ENCODE peak calls at places on chromosome 13, in six cellular contexts. K is NCI-H748 treated with DMSO at 0.1 percent for 48 hours; L is mucosa of descending colon; C is NCI-H2081; D is activated T-helper 1 cell treated with anti-CD3 and anti-CD28 coated beads, Interleukin-12 subunit alpha, Interleukin-12 subunit beta, Interleukin-2, Interleukin-4 antibody, amounts not matched to agents 30 ng/mL and 10 ng/mL and 1 ng/mL, durations not matched to agents 14 hours and 24 hours and 36 hours; S is heart left ventricle. E is an unnamed sample.

GRCh38 chr13:96091164-96091931 is 1.4 kb downstream of the HS6ST3 start:
- DNase-seq in K (no peak), C (no peak), S (no peak), L (peak; percentile 24), D (no peak), E (peak; percentile 51)

GRCh38 chr13:73421310-73421912 is 362.6 kb downstream of the KLF5 start:
- DNase-seq in D (no peak), C (no peak), S (no peak), L (no peak), K (no peak), E (peak; percentile 80)

GRCh38 chr13:32254916-32255743 is 60.0 kb downstream of the ZAR1L start:
- DNase-seq in C (no peak), S (no peak), K (no peak), L (no peak), D (no peak), E (no peak)

GRCh38 chr13:34842466-34842865 is 99.6 kb upstream of the NBEA start:
- DNase-seq in C (no peak), L (no peak), D (no peak), S (no peak), K (no peak), E (no peak)

GRCh38 chr13:44710576-44710975 is 134.4 kb upstream of the TSC22D1 start:
- DNase-seq in C (no peak), L (no peak), K (no peak), D (no peak), S (no peak), E (no peak)

GRCh38 chr13:93788456-93788855 is 561.8 kb downstream of the GPC6 start:
- DNase-seq in K (no peak), C (no peak), D (no peak), L (no peak), S (no peak), E (no peak)

GRCh38 chr13:48446454-48446853 is 33.5 kb upstream of the LPAR6 start:
- DNase-seq in K (no peak), C (no peak), D (no peak), L (no peak), S (no peak), E (no peak)

GRCh38 chr13:101614491-101614890 is 162.0 kb downstream of the ITGBL1 start:
- DNase-seq in L (no peak), C (no peak), D (no peak), K (no peak), S (no peak), E (no peak)

GRCh38 chr13:47708386-47708785 is 292.7 kb downstream of the SUCLA2 start:
- DNase-seq in L (no peak), D (no peak), S (no peak), K (no peak), C (no peak), E (no peak)

GRCh38 chr13:27428160-27428559 is 3.7 kb downstream of the GTF3A start:
- DNase-seq in C (no peak), D (no peak), S (no peak), K (no peak), L (no peak), E (no peak)

GRCh38 chr13:27792393-27793218 is at the start of gene GSX1:
- DNase-seq in C (no peak), D (peak; percentile 16), S (peak; percentile 70), L (peak; percentile 75), K (peak; percentile 69), E (no peak)

GRCh38 chr13:98349731-98350305 is 172.7 kb upstream of the RNF113B start:
- DNase-seq in K (no peak), D (no peak), L (no peak), S (no peak), C (no peak), E (peak; percentile 37)

GRCh38 chr13:114054269-114054668 is 78.2 kb downstream of the RASA3 start:
- DNase-seq in D (no peak), C (no peak), L (no peak), K (no peak), S (no peak), E (no peak)

GRCh38 chr13:107284168-107284567 is 716.2 kb upstream of the ARGLU1 start:
- DNase-seq in D (no peak), L (no peak), S (no peak), C (no peak), K (no peak), E (no peak)

GRCh38 chr13:26743971-26744370 is 16.6 kb downstream of the GPR12 start:
- DNase-seq in C (no peak), K (no peak), L (no peak), D (no peak), S (no peak), E (peak; percentile 9)

E was measured in NCI-H1092 treated with DMSO at 0.1 percent for 48 hours.